ENCODE peak calls at places on chromosomes 3 and 15, in six cellular contexts. One of them, this sample, is unnamed.

GRCh38 chr15:27070816-27071215 is 99.8 kb downstream of the GABRG3 start:
- DNase-seq in coronary artery: no peak
- DNase-seq in germinal center: no peak
- DNase-seq in left colon: no peak
- DNase-seq in GM18507: no peak
- DNase-seq in activated T-cell treated with anti-CD3 and anti-CD28 coated beads, Interleukin-2, amount 50 U/mL, for 1 hour: no peak
- DNase-seq in this sample: peak

GRCh38 chr3:112143251-112143650 is 10.2 kb upstream of the GCSAM start:
- DNase-seq in coronary artery: no peak
- DNase-seq in germinal center: no peak
- DNase-seq in left colon: no peak
- DNase-seq in GM18507: no peak
- DNase-seq in activated T-cell treated with anti-CD3 and anti-CD28 coated beads, Interleukin-2, amount 50 U/mL, for 1 hour: no peak
- DNase-seq in this sample: no peak

GRCh38 chr3:48459773-48460516 is 13.4 kb downstream of the ATRIP start:
- DNase-seq in coronary artery: no peak
- DNase-seq in germinal center: no peak
- DNase-seq in left colon: no peak
- DNase-seq in GM18507: no peak
- DNase-seq in activated T-cell treated with anti-CD3 and anti-CD28 coated beads, Interleukin-2, amount 50 U/mL, for 1 hour: no peak
- DNase-seq in this sample: no peak

GRCh38 chr3:160577551-160578195 is 12.3 kb upstream of the KPNA4 start:
- DNase-seq in coronary artery: no peak
- DNase-seq in germinal center: no peak
- DNase-seq in left colon: no peak
- DNase-seq in GM18507: no peak
- DNase-seq in activated T-cell treated with anti-CD3 and anti-CD28 coated beads, Interleukin-2, amount 50 U/mL, for 1 hour: no peak
- DNase-seq in this sample: no peak

GRCh38 chr3:155101398-155101797 is 21.3 kb downstream of the MME start:
- DNase-seq in coronary artery: no peak
- DNase-seq in germinal center: no peak
- DNase-seq in left colon: no peak
- DNase-seq in GM18507: no peak
- DNase-seq in activated T-cell treated with anti-CD3 and anti-CD28 coated beads, Interleukin-2, amount 50 U/mL, for 1 hour: no peak
- DNase-seq in this sample: no peak

GRCh38 chr15:76190767-76191538 is 120.3 kb downstream of the ETFA start:
- DNase-seq in coronary artery: no peak
- DNase-seq in germinal center: peak
- DNase-seq in left colon: peak
- DNase-seq in GM18507: peak
- DNase-seq in activated T-cell treated with anti-CD3 and anti-CD28 coated beads, Interleukin-2, amount 50 U/mL, for 1 hour: peak
- DNase-seq in this sample: peak

GRCh38 chr3:119413603-119414280 is 49.7 kb downstream of the TMEM39A start:
- DNase-seq in coronary artery: no peak
- DNase-seq in germinal center: no peak
- DNase-seq in left colon: no peak
- DNase-seq in GM18507: no peak
- DNase-seq in activated T-cell treated with anti-CD3 and anti-CD28 coated beads, Interleukin-2, amount 50 U/mL, for 1 hour: no peak
- DNase-seq in this sample: no peak

GRCh38 chr3:136994772-136995516 is 37.2 kb downstream of the IL20RB start:
- DNase-seq in coronary artery: peak
- DNase-seq in germinal center: no peak
- DNase-seq in left colon: peak
- DNase-seq in GM18507: no peak
- DNase-seq in activated T-cell treated with anti-CD3 and anti-CD28 coated beads, Interleukin-2, amount 50 U/mL, for 1 hour: no peak
- DNase-seq in this sample: no peak

GRCh38 chr3:58009026-58009748 is 965 bp downstream of the FLNB start:
- DNase-seq in coronary artery: no peak
- DNase-seq in germinal center: peak
- DNase-seq in left colon: peak
- DNase-seq in GM18507: no peak
- DNase-seq in activated T-cell treated with anti-CD3 and anti-CD28 coated beads, Interleukin-2, amount 50 U/mL, for 1 hour: peak
- DNase-seq in this sample: peak